ENCODE peak calls at places on chromosomes 1 and 21, in seven cellular contexts. One of them, this sample, is unnamed.

GRCh38 chr1:96987186-96987703 is 265.7 kb downstream of the PTBP2 start:
- DNase-seq in hypothalamus: no peak
- DNase-seq in caudate nucleus: no peak
- DNase-seq in iPS DF 6.9: no peak
- DNase-seq in left ventricle myocardium superior: no peak
- DNase-seq in NT2/D1: no peak
- DNase-seq in GF-D8: no peak
- DNase-seq in this sample: no peak

GRCh38 chr1:3852711-3853498 is 4.1 kb downstream of the CEP104 start:
- DNase-seq in left ventricle myocardium superior: no peak
- DNase-seq in NT2/D1: no peak
- DNase-seq in caudate nucleus: no peak
- DNase-seq in iPS DF 6.9: no peak
- DNase-seq in hypothalamus: no peak
- DNase-seq in GF-D8: no peak
- DNase-seq in this sample: no peak

GRCh38 chr1:117967900-117968299 is 38.4 kb downstream of the WDR3 start:
- DNase-seq in NT2/D1: no peak
- DNase-seq in iPS DF 6.9: no peak
- DNase-seq in left ventricle myocardium superior: no peak
- DNase-seq in caudate nucleus: no peak
- DNase-seq in GF-D8: peak
- DNase-seq in hypothalamus: no peak
- DNase-seq in this sample: no peak

GRCh38 chr1:61642475-61643232 is 82.3 kb downstream of the TM2D1 start:
- DNase-seq in GF-D8: no peak
- DNase-seq in left ventricle myocardium superior: no peak
- DNase-seq in iPS DF 6.9: no peak
- DNase-seq in NT2/D1: no peak
- DNase-seq in caudate nucleus: no peak
- DNase-seq in hypothalamus: no peak
- DNase-seq in this sample: no peak

GRCh38 chr21:35989185-35989735 is 71.1 kb downstream of the SETD4 start:
- DNase-seq in hypothalamus: no peak
- DNase-seq in GF-D8: no peak
- DNase-seq in NT2/D1: no peak
- DNase-seq in left ventricle myocardium superior: no peak
- DNase-seq in iPS DF 6.9: no peak
- DNase-seq in caudate nucleus: no peak
- DNase-seq in this sample: no peak

GRCh38 chr1:107842241-107842640 is 122.7 kb downstream of the VAV3 start:
- DNase-seq in GF-D8: no peak
- DNase-seq in iPS DF 6.9: no peak
- DNase-seq in hypothalamus: no peak
- DNase-seq in left ventricle myocardium superior: no peak
- DNase-seq in NT2/D1: no peak
- DNase-seq in caudate nucleus: no peak
- DNase-seq in this sample: no peak

GRCh38 chr1:222754386-222755139 is 17.6 kb downstream of the FAM177B start:
- DNase-seq in NT2/D1: no peak
- DNase-seq in iPS DF 6.9: no peak
- DNase-seq in left ventricle myocardium superior: peak
- DNase-seq in GF-D8: no peak
- DNase-seq in caudate nucleus: no peak
- DNase-seq in hypothalamus: peak
- DNase-seq in this sample: no peak

GRCh38 chr1:240055978-240056772 is 35.5 kb upstream of the FMN2 start:
- DNase-seq in iPS DF 6.9: no peak
- DNase-seq in left ventricle myocardium superior: no peak
- DNase-seq in NT2/D1: no peak
- DNase-seq in hypothalamus: no peak
- DNase-seq in caudate nucleus: no peak
- DNase-seq in GF-D8: no peak
- DNase-seq in this sample: no peak

GRCh38 chr1:910881-911721 is 12.6 kb upstream of the SAMD11 start:
- DNase-seq in NT2/D1: no peak
- DNase-seq in hypothalamus: no peak
- DNase-seq in left ventricle myocardium superior: no peak
- DNase-seq in iPS DF 6.9: no peak
- DNase-seq in caudate nucleus: no peak
- DNase-seq in GF-D8: no peak
- DNase-seq in this sample: no peak

GRCh38 chr1:177779325-177779965 is 190.4 kb downstream of the SEC16B start:
- DNase-seq in left ventricle myocardium superior: no peak
- DNase-seq in hypothalamus: no peak
- DNase-seq in caudate nucleus: no peak
- DNase-seq in GF-D8: no peak
- DNase-seq in NT2/D1: no peak
- DNase-seq in iPS DF 6.9: no peak
- DNase-seq in this sample: no peak

GRCh38 chr1:206725053-206725963 is 40.6 kb downstream of the MAPKAPK2 start:
- DNase-seq in GF-D8: peak
- DNase-seq in NT2/D1: peak
- DNase-seq in caudate nucleus: no peak
- DNase-seq in iPS DF 6.9: peak
- DNase-seq in hypothalamus: no peak
- DNase-seq in left ventricle myocardium superior: no peak
- DNase-seq in this sample: no peak

GRCh38 chr1:21736876-21737275 is 46.1 kb downstream of the USP48 start:
- DNase-seq in hypothalamus: no peak
- DNase-seq in left ventricle myocardium superior: no peak
- DNase-seq in NT2/D1: no peak
- DNase-seq in iPS DF 6.9: no peak
- DNase-seq in GF-D8: no peak
- DNase-seq in caudate nucleus: no peak
- DNase-seq in this sample: no peak

GRCh38 chr1:178706467-178706866 is 18.6 kb upstream of the RALGPS2 start:
- DNase-seq in caudate nucleus: no peak
- DNase-seq in left ventricle myocardium superior: peak
- DNase-seq in hypothalamus: no peak
- DNase-seq in iPS DF 6.9: no peak
- DNase-seq in GF-D8: no peak
- DNase-seq in NT2/D1: no peak
- DNase-seq in this sample: no peak

GRCh38 chr21:16535100-16535418 is 805.3 kb downstream of the USP25 start:
- DNase-seq in iPS DF 6.9: no peak
- DNase-seq in caudate nucleus: peak
- DNase-seq in hypothalamus: peak
- DNase-seq in GF-D8: no peak
- DNase-seq in left ventricle myocardium superior: peak
- DNase-seq in NT2/D1: no peak
- DNase-seq in this sample: no peak

GRCh38 chr1:216722841-216723240 is 388 bp downstream of the ESRRG start:
- DNase-seq in NT2/D1: no peak
- DNase-seq in GF-D8: no peak
- DNase-seq in hypothalamus: no peak
- DNase-seq in left ventricle myocardium superior: no peak
- DNase-seq in caudate nucleus: no peak
- DNase-seq in iPS DF 6.9: no peak
- DNase-seq in this sample: no peak

GRCh38 chr1:51574796-51575195 is 42.1 kb upstream of the OSBPL9 start:
- DNase-seq in iPS DF 6.9: no peak
- DNase-seq in caudate nucleus: no peak
- DNase-seq in left ventricle myocardium superior: no peak
- DNase-seq in GF-D8: no peak
- DNase-seq in NT2/D1: no peak
- DNase-seq in hypothalamus: no peak
- DNase-seq in this sample: no peak

GRCh38 chr1:80893140-80893539 is 907.6 kb upstream of the ADGRL2 start:
- DNase-seq in hypothalamus: no peak
- DNase-seq in NT2/D1: no peak
- DNase-seq in GF-D8: no peak
- DNase-seq in caudate nucleus: no peak
- DNase-seq in left ventricle myocardium superior: no peak
- DNase-seq in iPS DF 6.9: no peak
- DNase-seq in this sample: no peak

GRCh38 chr1:213019450-213019849 is 3.8 kb upstream of the ANGEL2 start:
- DNase-seq in NT2/D1: no peak
- DNase-seq in caudate nucleus: no peak
- DNase-seq in hypothalamus: no peak
- DNase-seq in iPS DF 6.9: no peak
- DNase-seq in left ventricle myocardium superior: no peak
- DNase-seq in GF-D8: no peak
- DNase-seq in this sample: no peak

GRCh38 chr1:10624256-10625050 is 149.7 kb downstream of the PEX14 start:
- DNase-seq in left ventricle myocardium superior: peak
- DNase-seq in caudate nucleus: no peak
- DNase-seq in GF-D8: no peak
- DNase-seq in hypothalamus: no peak
- DNase-seq in NT2/D1: no peak
- DNase-seq in iPS DF 6.9: no peak
- DNase-seq in this sample: no peak